ENCODE peak calls at places on chromosomes 6 and 20, in eight cellular contexts. A is GM23248, G is spleen, P is uterus, D is caudate nucleus, L is MM.1S, O is aorta, Q is adrenal gland. V is an unnamed sample.

GRCh38 chr20:44701116-44701865 is 13.9 kb upstream of the CCN5 start:
- DNase-seq in L (no peak), D (no peak), A (no peak), G (no peak), O (no peak), Q (no peak), P (no peak), V (peak)

GRCh38 chr20:35225319-35226125 is 968 bp upstream of the MMP24 start:
- DNase-seq in L (no peak), O (no peak), A (no peak), P (no peak), G (no peak), Q (no peak), D (no peak), V (no peak)

GRCh38 chr6:154548130-154548830 is 37.8 kb upstream of the CNKSR3 start:
- DNase-seq in P (peak), Q (peak), D (no peak), L (no peak), O (no peak), A (no peak), G (no peak), V (peak)

GRCh38 chr20:60572991-60573390 is 614.8 kb downstream of the CDH26 start:
- DNase-seq in Q (no peak), D (no peak), O (no peak), G (no peak), A (peak), L (no peak), P (no peak), V (no peak)

GRCh38 chr6:125942677-125943527 is 13.7 kb upstream of the HINT3 start:
- DNase-seq in G (no peak), Q (no peak), O (no peak), D (no peak), L (no peak), A (peak), P (no peak), V (peak)

GRCh38 chr6:8166156-8166555 is 63.8 kb upstream of the EEF1E1 start:
- DNase-seq in P (no peak), A (no peak), Q (no peak), G (no peak), O (no peak), D (no peak), L (no peak), V (no peak)

GRCh38 chr6:88666906-88667305 is 296.5 kb downstream of the RNGTT start:
- DNase-seq in G (no peak), A (no peak), L (no peak), D (no peak), O (no peak), P (no peak), Q (no peak), V (no peak)

GRCh38 chr6:43871933-43872332 is 101.9 kb downstream of the VEGFA start:
- DNase-seq in O (no peak), Q (no peak), G (no peak), A (no peak), D (no peak), L (no peak), P (no peak), V (no peak)

GRCh38 chr6:109033655-109034054 is 61.0 kb downstream of the SESN1 start:
- DNase-seq in P (no peak), Q (no peak), L (no peak), A (no peak), O (no peak), D (no peak), G (no peak), V (no peak)

GRCh38 chr6:146985111-146985510 is 219.1 kb upstream of the STXBP5 start:
- DNase-seq in D (no peak), Q (no peak), L (no peak), G (no peak), A (peak), O (no peak), P (no peak), V (no peak)

GRCh38 chr20:4591975-4592315 is 129.8 kb upstream of the PRND start:
- DNase-seq in Q (no peak), L (no peak), G (no peak), D (no peak), P (no peak), O (no peak), A (no peak), V (no peak)

GRCh38 chr20:4597215-4597614 is 124.5 kb upstream of the PRND start:
- DNase-seq in G (no peak), L (no peak), D (no peak), A (no peak), O (no peak), P (no peak), Q (no peak), V (no peak)

GRCh38 chr20:4593149-4593525 is 128.6 kb upstream of the PRND start:
- DNase-seq in L (no peak), A (no peak), P (no peak), G (no peak), Q (no peak), O (no peak), D (no peak), V (no peak)

GRCh38 chr20:4592316-4593148 is 129.2 kb upstream of the PRND start:
- DNase-seq in D (no peak), L (peak), G (peak), P (no peak), A (peak), O (peak), Q (peak), V (peak)
- H3K27ac ChIP-seq in D (no peak), L (no peak), G (no peak), P (no peak), A (no peak), O (no peak), Q (no peak), V (no peak)

GRCh38 chr6:169902070-169902469 is 150.6 kb downstream of the ERMARD start:
- DNase-seq in D (no peak), L (no peak), G (no peak), O (no peak), A (no peak), Q (no peak), P (no peak), V (no peak)
- H3K27ac ChIP-seq in D (no peak), L (no peak), G (no peak), O (no peak), A (no peak), Q (no peak), P (no peak), V (no peak)

GRCh38 chr20:19885576-19885956 is 127.5 kb downstream of the RIN2 start:
- DNase-seq in D (no peak), A (peak), L (no peak), Q (no peak), P (no peak), O (no peak), G (no peak), V (no peak)
- H3K27ac ChIP-seq in D (peak), A (peak), L (no peak), Q (peak), P (peak), O (no peak), G (peak), V (peak)

GRCh38 chr6:27280064-27280539 is 32.0 kb downstream of the POM121L2 start:
- DNase-seq in D (no peak), A (peak), G (no peak), L (no peak), O (no peak), P (no peak), Q (no peak), V (peak)
- H3K27ac ChIP-seq in D (no peak), A (no peak), G (no peak), L (no peak), O (no peak), P (no peak), Q (no peak), V (no peak)

DNA sequence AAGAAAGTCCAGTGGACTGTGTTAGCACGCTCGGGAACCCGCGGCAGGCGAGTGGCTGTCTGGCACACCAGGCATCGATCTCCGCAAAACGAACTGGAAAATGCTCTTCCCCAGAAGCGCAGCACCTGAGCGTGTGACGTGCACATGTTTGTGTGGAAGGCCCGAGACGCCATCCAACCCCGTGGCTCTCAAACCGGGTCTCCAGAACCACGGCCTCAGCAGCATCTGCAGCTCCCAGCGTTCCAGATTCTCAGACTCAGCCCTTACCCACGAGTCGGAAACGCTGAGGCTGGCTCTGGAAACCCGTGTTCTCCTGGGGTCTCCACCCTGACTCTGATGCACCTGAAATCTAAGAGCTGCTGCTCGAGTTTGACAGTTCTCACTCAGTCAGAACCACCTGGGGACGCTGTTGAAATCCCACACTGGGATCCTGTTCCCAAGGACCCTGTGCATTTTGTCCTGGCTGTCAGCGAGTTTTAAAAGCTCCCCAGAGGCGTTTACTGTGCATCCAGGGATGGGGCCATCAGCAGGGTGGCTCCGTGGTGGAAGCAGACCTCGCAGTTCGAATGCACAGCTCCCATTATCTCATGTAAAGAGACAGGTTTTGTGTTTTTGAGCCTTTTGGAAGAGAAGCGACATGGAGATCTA is 69.0 kb downstream of the DLL1 start:
- DNase-seq in P (no peak), Q (peak), A (no peak), G (peak), D (no peak), O (no peak), L (no peak), V (no peak)
- H3K27ac ChIP-seq in P (no peak), Q (no peak), A (no peak), G (no peak), D (no peak), O (no peak), L (no peak), V (no peak)

DNA sequence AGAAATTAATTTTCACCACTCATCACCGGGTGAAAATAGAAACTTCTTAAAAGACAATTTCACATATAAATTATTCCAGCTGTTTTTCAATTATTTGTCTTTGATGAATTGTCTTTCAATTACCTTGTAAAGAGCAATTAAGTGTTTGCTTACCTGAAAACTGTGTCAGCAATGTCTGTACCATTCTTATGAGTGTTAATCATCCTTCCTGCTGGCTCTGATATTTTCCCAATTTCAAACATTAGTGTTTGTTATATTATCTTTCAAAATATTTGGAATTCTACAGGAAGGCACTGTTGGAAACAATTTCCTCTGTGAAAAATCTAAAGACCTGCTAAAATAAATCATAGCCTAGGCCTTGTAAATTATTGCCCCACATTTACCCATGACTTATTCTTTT is 19.6 kb downstream of the PHACTR2 start:
- DNase-seq in Q (no peak), D (no peak), O (no peak), G (no peak), A (no peak), L (no peak), P (no peak), V (no peak)
- H3K27ac ChIP-seq in Q (peak), D (no peak), O (no peak), G (no peak), A (no peak), L (no peak), P (peak), V (no peak)

V was measured in cardiac muscle cell.